ENCODE peak calls at places on chromosomes 1 and 21, in nine cellular contexts. K, D, E, F, N, M, I, T and W are unnamed samples.

GRCh38 chr1:211126622-211127021 is 7.3 kb downstream of the KCNH1 start:
- DNase-seq in T (no peak), M (no peak), D (no peak), N (no peak), E (peak), K (no peak), F (no peak), I (no peak), W (no peak)

GRCh38 chr1:181216571-181216994 is 128.1 kb downstream of the IER5 start:
- DNase-seq in F (no peak), K (no peak), N (no peak), E (no peak), T (no peak), D (no peak), M (no peak), I (no peak), W (peak)

GRCh38 chr1:90924982-90925381 is 96.9 kb downstream of the ZNF644 start:
- DNase-seq in N (peak), F (no peak), I (no peak), K (no peak), D (no peak), M (no peak), E (peak), T (no peak), W (peak)

GRCh38 chr1:61388586-61388985 is 306.2 kb downstream of the NFIA start:
- DNase-seq in T (no peak), K (no peak), E (peak), I (no peak), N (peak), M (no peak), F (no peak), D (no peak), W (no peak)

GRCh38 chr1:210233495-210234253 is 1.1 kb downstream of the SERTAD4 start:
- DNase-seq in N (peak), T (peak), K (peak), F (no peak), E (peak), D (peak), M (peak), I (no peak), W (peak)

GRCh38 chr1:87224209-87224608 is 104.5 kb upstream of the LMO4 start:
- DNase-seq in D (no peak), E (peak), I (no peak), M (no peak), T (no peak), N (peak), F (no peak), K (no peak), W (no peak)

GRCh38 chr21:37219766-37220432 is 47.2 kb downstream of the VPS26C start:
- DNase-seq in M (no peak), T (no peak), D (no peak), E (no peak), N (no peak), I (no peak), F (no peak), K (no peak), W (no peak)

GRCh38 chr1:22352896-22353295 is 98.8 kb upstream of the ZBTB40 start:
- DNase-seq in K (no peak), M (no peak), F (no peak), N (no peak), D (no peak), I (no peak), E (no peak), T (no peak), W (no peak)

GRCh38 chr1:36350659-36351171 is 27.3 kb upstream of the EVA1B start:
- DNase-seq in F (peak), I (no peak), K (peak), M (no peak), D (no peak), T (no peak), N (peak), E (peak), W (no peak)

GRCh38 chr1:185971688-185972087 is 237.5 kb downstream of the HMCN1 start:
- DNase-seq in T (no peak), M (no peak), E (peak), I (no peak), N (peak), F (no peak), D (no peak), K (no peak), W (no peak)

GRCh38 chr1:40421694-40422384 is 28.4 kb upstream of the ZFP69B start:
- DNase-seq in E (peak), T (peak), N (no peak), F (peak), I (peak), D (peak), K (peak), M (no peak), W (no peak)

GRCh38 chr21:15164678-15165303 is 100.0 kb upstream of the NRIP1 start:
- DNase-seq in K (no peak), D (no peak), T (peak), M (no peak), F (no peak), E (no peak), I (peak), N (no peak), W (no peak)

GRCh38 chr1:58162952-58163550 is 383.5 kb downstream of the OMA1 start:
- DNase-seq in K (peak), T (peak), E (peak), F (peak), D (peak), N (peak), M (peak), I (peak), W (peak)

GRCh38 chr1:116415699-116416533 is 42.9 kb downstream of the ATP1A1 start:
- DNase-seq in E (peak), F (no peak), N (no peak), T (no peak), K (no peak), I (peak), M (peak), D (peak), W (peak)

GRCh38 chr21:41961282-41961701 is 7.5 kb upstream of the C2CD2 start:
- DNase-seq in D (no peak), K (no peak), T (no peak), I (no peak), F (no peak), N (no peak), M (no peak), E (peak), W (peak)

GRCh38 chr21:45629046-45629981 is 14.2 kb upstream of the PCBP3 start:
- DNase-seq in T (no peak), M (no peak), N (no peak), F (no peak), E (no peak), K (no peak), I (no peak), D (no peak), W (peak)

GRCh38 chr1:26848947-26849774 is 13.8 kb upstream of the SFN start:
- DNase-seq in F (no peak), T (peak), M (no peak), K (peak), E (peak), D (no peak), I (peak), N (peak), W (no peak)

GRCh38 chr1:186531561-186532165 is 70.7 kb upstream of the PDC start:
- DNase-seq in N (peak), E (peak), T (no peak), D (no peak), M (no peak), F (no peak), K (no peak), I (no peak), W (no peak)

GRCh38 chr1:178684542-178685000 is 40.5 kb upstream of the RALGPS2 start:
- DNase-seq in K (no peak), T (peak), M (no peak), F (no peak), E (peak), D (no peak), N (peak), I (no peak), W (no peak)

GRCh38 chr1:205706601-205707502 is 26.5 kb upstream of the SLC45A3 start:
- DNase-seq in M (no peak), K (no peak), E (no peak), F (no peak), T (no peak), D (no peak), I (no peak), N (no peak), W (no peak)

GRCh38 chr1:23524163-23524562 is 6.9 kb downstream of the E2F2 start:
- DNase-seq in E (no peak), M (no peak), D (no peak), K (no peak), I (no peak), N (no peak), F (no peak), T (no peak), W (no peak)

GRCh38 chr1:23526329-23527041 is 4.5 kb downstream of the E2F2 start:
- DNase-seq in E (no peak), F (no peak), D (no peak), M (no peak), N (no peak), T (no peak), K (no peak), I (no peak), W (no peak)

GRCh38 chr1:23522244-23523013 is 8.6 kb downstream of the E2F2 start:
- DNase-seq in M (no peak), K (no peak), F (no peak), N (no peak), D (no peak), I (no peak), E (peak), T (no peak), W (no peak)

GRCh38 chr1:23525558-23526174 is 5.4 kb downstream of the E2F2 start:
- DNase-seq in K (no peak), T (no peak), D (no peak), I (no peak), M (no peak), N (no peak), E (no peak), F (no peak), W (no peak)

DNA sequence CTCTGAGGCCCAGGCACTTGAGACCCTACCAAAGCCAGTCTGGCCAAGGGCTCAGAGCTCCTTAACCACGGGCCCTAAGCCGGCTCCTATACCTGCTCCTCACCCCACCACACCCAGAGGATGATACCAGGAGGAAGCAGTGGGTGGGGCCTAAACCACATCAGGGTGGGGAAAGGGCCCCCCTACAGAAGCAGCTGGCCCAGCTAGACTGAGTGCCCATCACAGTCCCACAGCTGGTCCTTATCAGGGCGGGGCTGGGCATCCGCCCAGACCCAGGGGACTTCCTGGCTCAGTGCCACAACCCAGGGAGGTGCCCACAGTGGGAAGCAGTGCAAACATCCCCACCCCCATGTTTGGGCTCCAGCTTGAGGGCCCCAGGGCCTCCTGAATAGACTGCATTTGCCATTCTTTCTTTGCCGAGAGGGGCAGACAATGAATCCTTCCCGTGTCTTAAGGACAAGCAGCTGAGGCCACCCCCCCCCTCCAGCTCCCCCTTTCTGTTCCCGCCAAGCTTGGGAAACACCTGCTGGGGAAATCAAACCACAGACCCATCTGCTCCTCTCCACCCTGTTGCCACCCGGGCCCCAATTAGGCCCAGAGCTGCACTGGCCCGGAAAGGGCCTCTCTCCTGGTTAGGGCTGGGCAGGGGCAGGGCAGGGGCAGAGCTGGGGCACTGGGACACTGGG is 6.2 kb downstream of the E2F2 start:
- DNase-seq in I (no peak), F (no peak), T (no peak), K (no peak), N (no peak), D (no peak), E (no peak), M (no peak), W (no peak)
- H3K27ac ChIP-seq in I (no peak), F (no peak), T (no peak), K (peak), N (no peak), D (no peak), E (no peak), M (no peak), W (no peak)

DNA sequence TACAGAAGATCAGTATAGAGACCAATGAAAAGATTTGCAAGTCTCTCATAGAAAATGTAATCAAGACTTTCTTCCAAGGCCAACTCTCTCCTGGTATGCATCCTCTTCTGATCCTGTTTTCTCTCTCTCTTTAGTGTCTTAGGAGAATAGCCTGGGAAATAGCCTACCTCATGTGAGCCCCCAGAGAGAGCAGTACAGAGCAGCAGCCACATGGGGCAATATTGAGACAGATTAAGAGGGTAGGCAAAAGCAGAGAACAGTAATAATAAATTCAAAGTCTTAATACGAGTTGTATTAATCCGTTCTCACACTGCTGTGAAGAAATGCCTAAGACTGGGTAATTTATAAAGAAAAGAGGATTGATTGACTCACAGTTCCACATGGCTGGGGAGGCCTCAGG is 61.4 kb downstream of the RNASEL start:
- DNase-seq in M (no peak), F (no peak), E (no peak), T (no peak), D (no peak), I (no peak), N (peak), K (no peak), W (peak)
- TF ChIP-seq CTCF in M (no peak), F (no peak), E (no peak), T (no peak), D (no peak), I (no peak), N (peak), K (no peak), W (peak)

GRCh38 chr1:100950776-100951175 is 54.9 kb downstream of the SLC30A7 start:
- DNase-seq in N (no peak), K (no peak), M (no peak), E (peak), T (no peak), I (no peak), F (no peak), D (no peak), W (peak)

GRCh38 chr1:100950311-100950710 is 54.4 kb downstream of the SLC30A7 start:
- DNase-seq in E (no peak), T (no peak), I (no peak), D (no peak), F (no peak), M (no peak), N (no peak), K (no peak), W (no peak)

GRCh38 chr1:100955322-100955721 is 59.4 kb downstream of the SLC30A7 start:
- DNase-seq in D (no peak), E (peak), N (no peak), M (no peak), T (no peak), I (no peak), K (no peak), F (no peak), W (no peak)

GRCh38 chr1:100952104-100952745 is 56.3 kb downstream of the SLC30A7 start:
- DNase-seq in N (no peak), D (no peak), T (no peak), F (no peak), E (no peak), I (no peak), K (no peak), M (no peak), W (no peak)

GRCh38 chr1:100953915-100954314 is 58.0 kb downstream of the SLC30A7 start:
- DNase-seq in T (no peak), M (no peak), I (no peak), K (no peak), D (no peak), E (no peak), N (no peak), F (no peak), W (no peak)
- H3K27ac ChIP-seq in T (no peak), M (no peak), I (no peak), K (no peak), D (no peak), E (no peak), N (no peak), F (no peak), W (no peak)

DNA sequence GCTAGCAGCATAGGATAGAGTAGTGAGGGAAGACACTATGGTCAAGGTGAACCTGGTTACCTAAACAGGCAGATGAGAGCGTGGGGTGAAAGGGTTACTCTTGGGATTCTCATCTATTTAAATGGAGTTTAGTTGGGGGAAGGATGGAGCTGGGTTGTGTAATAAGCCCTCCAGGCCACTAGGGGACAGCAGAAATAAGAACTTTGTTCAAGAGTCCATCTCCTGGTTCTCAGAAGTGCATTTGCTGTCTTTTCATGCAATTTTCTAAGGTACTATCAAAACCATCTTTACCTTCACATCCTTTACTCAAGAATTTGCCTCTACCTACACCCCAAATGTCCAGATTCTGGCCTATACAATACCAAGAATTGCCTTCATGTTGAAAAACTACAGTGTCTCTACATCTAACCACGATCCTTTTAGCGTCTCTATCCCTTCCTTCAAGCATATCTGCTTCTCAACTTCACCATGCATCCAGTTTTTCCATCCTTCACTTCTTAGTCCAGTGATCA is 28.0 kb downstream of the SLAMF1 start:
- DNase-seq in M (no peak), T (no peak), K (no peak), E (no peak), N (no peak), F (no peak), D (no peak), I (no peak), W (no peak)
- TF ChIP-seq CTCF in M (peak), T (peak), K (peak), E (no peak), N (peak), F (no peak), D (no peak), I (no peak), W (peak)

GRCh38 chr1:164688791-164689190 is 129.8 kb downstream of the PBX1 start:
- DNase-seq in F (no peak), E (no peak), T (no peak), M (no peak), I (peak), N (no peak), K (no peak), D (no peak), W (no peak)

GRCh38 chr1:164689672-164690655 is 131.0 kb downstream of the PBX1 start:
- DNase-seq in K (no peak), T (no peak), E (no peak), N (no peak), I (peak), F (no peak), M (no peak), D (no peak), W (no peak)

GRCh38 chr1:164694505-164694904 is 135.5 kb downstream of the PBX1 start:
- DNase-seq in N (no peak), M (no peak), F (no peak), D (no peak), I (no peak), K (no peak), E (no peak), T (no peak), W (no peak)

GRCh38 chr1:164693564-164694359 is 134.8 kb downstream of the PBX1 start:
- DNase-seq in M (no peak), T (no peak), F (no peak), I (no peak), K (no peak), E (no peak), D (no peak), N (no peak), W (no peak)

GRCh38 chr1:164692420-164692819 is 133.4 kb downstream of the PBX1 start:
- DNase-seq in I (no peak), E (no peak), K (no peak), F (no peak), N (no peak), M (no peak), T (no peak), D (no peak), W (no peak)
- H3K27ac ChIP-seq in I (no peak), E (no peak), K (no peak), F (no peak), N (no peak), M (no peak), T (no peak), D (no peak), W (no peak)

GRCh38 chr1:94240822-94241221 is 3.4 kb upstream of the ARHGAP29 start:
- DNase-seq in F (no peak), T (peak), N (no peak), I (no peak), M (no peak), D (no peak), E (peak), K (no peak), W (no peak)
- TF ChIP-seq CTCF in F (no peak), T (peak), N (peak), I (peak), M (peak), D (no peak), E (peak), K (no peak), W (peak)